ENCODE peak calls at places on chromosome 3, in ten cellular contexts. C is GM12865; E is HT-29; D is activated T-cell treated with anti-CD3 and anti-CD28 coated beads, Interleukin-2, amount 50 U/mL, for 72 hours; R is AG08396; A is NCI-H1436; M is KG1; Z is PC-9; S is DMS153; W is right atrium auricular region. F is an unnamed sample.

GRCh38 chr3:5489536-5489935 is 302.0 kb downstream of the EDEM1 start:
- DNase-seq in S (no peak), A (no peak), R (no peak), C (no peak), M (no peak), Z (no peak), D (no peak), E (no peak), W (no peak), F (no peak)

GRCh38 chr3:52529376-52530333 is 4.0 kb downstream of the NT5DC2 start:
- DNase-seq in C (no peak), S (no peak), W (peak; percentile 77), E (no peak), Z (no peak), M (no peak), D (no peak), A (no peak), R (no peak), F (no peak)

GRCh38 chr3:115077501-115078250 is 69.4 kb downstream of the ZBTB20 start:
- DNase-seq in R (no peak), Z (no peak), C (no peak), S (no peak), M (no peak), A (no peak), E (no peak), W (no peak), D (no peak), F (no peak)

GRCh38 chr3:10290476-10291138 is 2.1 kb downstream of the GHRL start:
- DNase-seq in Z (no peak), C (no peak), R (no peak), D (no peak), A (no peak), W (no peak), E (no peak), S (no peak), M (no peak), F (no peak)

GRCh38 chr3:32973982-32974381 is 22.5 kb downstream of the CCR4 start:
- DNase-seq in W (no peak), E (no peak), D (no peak), R (peak; percentile 63), Z (no peak), M (no peak), S (no peak), C (peak; percentile 81), A (no peak), F (no peak)

GRCh38 chr3:41369838-41370237 is 170.5 kb downstream of the CTNNB1 start:
- DNase-seq in D (no peak), M (no peak), Z (no peak), S (no peak), W (no peak), A (peak; percentile 45), R (no peak), C (no peak), E (peak; percentile 59), F (no peak)

GRCh38 chr3:52574056-52574965 is 37.9 kb downstream of the UQCC5 start:
- DNase-seq in C (no peak), S (no peak), Z (no peak), E (no peak), D (no peak), A (no peak), M (no peak), W (no peak), R (no peak), F (no peak)

GRCh38 chr3:141401095-141401494 is 32.8 kb downstream of the ZBTB38 start:
- DNase-seq in D (no peak), W (no peak), Z (no peak), R (no peak), A (no peak), C (no peak), M (no peak), S (no peak), E (no peak), F (no peak)

GRCh38 chr3:126654571-126655393 is at the start of gene TXNRD3:
- DNase-seq in E (peak; percentile 77), D (peak; percentile 85), A (peak; percentile 87), Z (peak; percentile 91), S (peak; percentile 66), C (peak; percentile 32), W (peak; percentile 74), M (peak; percentile 31), R (peak; percentile 91), F (no peak)

GRCh38 chr3:98326945-98327344 is 26.7 kb upstream of the OR5K4 start:
- DNase-seq in R (no peak), A (no peak), M (no peak), S (no peak), W (no peak), Z (no peak), C (peak; percentile 80), E (no peak), D (peak; percentile 37), F (no peak)

GRCh38 chr3:20406621-20407020 is 220.6 kb upstream of the SGO1 start:
- DNase-seq in M (no peak), A (no peak), S (no peak), W (no peak), Z (no peak), C (no peak), E (no peak), D (no peak), R (no peak), F (no peak)

GRCh38 chr3:160106905-160107861 is 118.0 kb upstream of the C3orf80 start:
- DNase-seq in D (no peak), A (no peak), R (no peak), S (no peak), C (no peak), E (peak; percentile 51), M (no peak), W (no peak), Z (no peak), F (no peak)

GRCh38 chr3:4722103-4722502 is 229.0 kb downstream of the ITPR1 start:
- DNase-seq in M (no peak), A (no peak), Z (peak; percentile 25), S (no peak), C (peak; percentile 63), E (peak; percentile 48), D (peak; percentile 52), R (peak; percentile 37), W (no peak), F (no peak)

GRCh38 chr3:195184716-195185421 is 86.1 kb downstream of the XXYLT1 start:
- DNase-seq in E (no peak), Z (no peak), W (no peak), R (no peak), C (no peak), M (no peak), A (no peak), S (no peak), D (no peak), F (no peak)

F was measured in epithelial cell of prostate.